ENCODE peak calls at places on chromosomes 2 and 18, in nine cellular contexts. P, X, D, R, M, I, V, Q and O are unnamed samples.

GRCh38 chr2:42252464-42252863 is 83.3 kb downstream of the EML4 start:
- DNase-seq in P (no peak), X (no peak), D (no peak), R (no peak), M (no peak), I (no peak), V (no peak), Q (peak), O (no peak)

GRCh38 chr2:170711774-170712652 is 3.1 kb upstream of the SP5 start:
- DNase-seq in P (no peak), X (no peak), D (peak), R (no peak), M (no peak), I (no peak), V (peak), Q (no peak), O (no peak)

GRCh38 chr2:25044990-25045389 is 3.1 kb downstream of the EFR3B start:
- DNase-seq in P (no peak), X (no peak), D (no peak), R (no peak), M (no peak), I (peak), V (no peak), Q (no peak), O (no peak)

GRCh38 chr2:127659408-127660290 is 13.7 kb downstream of the GPR17 start:
- DNase-seq in P (no peak), X (peak), D (no peak), R (no peak), M (peak), I (peak), V (no peak), Q (no peak), O (no peak)

GRCh38 chr2:42044939-42045338 is 2.9 kb upstream of the PKDCC start:
- DNase-seq in P (no peak), X (no peak), D (no peak), R (no peak), M (no peak), I (no peak), V (no peak), Q (no peak), O (no peak)

GRCh38 chr2:25252291-25253152 is 84.1 kb upstream of the POMC start:
- DNase-seq in P (peak), X (peak), D (peak), R (no peak), M (peak), I (peak), V (peak), Q (peak), O (peak)

GRCh38 chr18:3453540-3454364 is 3.8 kb downstream of the TGIF1 start:
- DNase-seq in P (peak), X (peak), D (peak), R (peak), M (peak), I (peak), V (peak), Q (peak), O (peak)

GRCh38 chr2:43227830-43228280 is 1.4 kb upstream of the ZFP36L2 start:
- DNase-seq in P (no peak), X (no peak), D (no peak), R (no peak), M (no peak), I (no peak), V (peak), Q (no peak), O (no peak)

GRCh38 chr2:223262946-223263345 is 211.0 kb downstream of the KCNE4 start:
- DNase-seq in P (peak), X (no peak), D (no peak), R (no peak), M (no peak), I (no peak), V (no peak), Q (peak), O (peak)

GRCh38 chr2:151269798-151270568 is 8.3 kb upstream of the RBM43 start:
- DNase-seq in P (no peak), X (no peak), D (no peak), R (no peak), M (no peak), I (no peak), V (no peak), Q (peak), O (no peak)

GRCh38 chr2:226661789-226662545 is 137.7 kb downstream of the IRS1 start:
- DNase-seq in P (peak), X (peak), D (no peak), R (peak), M (no peak), I (peak), V (no peak), Q (peak), O (peak)

GRCh38 chr2:145380436-145381017 is 860.6 kb upstream of the ZEB2 start:
- DNase-seq in P (peak), X (no peak), D (no peak), R (peak), M (no peak), I (no peak), V (no peak), Q (peak), O (peak)

GRCh38 chr18:63971320-63972071 is 1.6 kb downstream of the SERPINB8 start:
- DNase-seq in P (no peak), X (no peak), D (peak), R (no peak), M (no peak), I (no peak), V (no peak), Q (peak), O (no peak)

GRCh38 chr2:122514451-122514996 is 759.1 kb downstream of the TSN start:
- DNase-seq in P (no peak), X (no peak), D (no peak), R (no peak), M (no peak), I (no peak), V (no peak), Q (no peak), O (peak)

GRCh38 chr18:34639662-34640061 is 70.4 kb upstream of the DTNA start:
- DNase-seq in P (no peak), X (no peak), D (no peak), R (no peak), M (no peak), I (no peak), V (no peak), Q (no peak), O (no peak)

GRCh38 chr2:34368304-34368703 is 769.2 kb upstream of the FAM98A start:
- DNase-seq in P (no peak), X (no peak), D (no peak), R (no peak), M (no peak), I (no peak), V (no peak), Q (no peak), O (no peak)

GRCh38 chr18:59605633-59606192 is 91.5 kb downstream of the CCBE1 start:
- DNase-seq in P (peak), X (no peak), D (no peak), R (no peak), M (no peak), I (no peak), V (no peak), Q (peak), O (peak)

GRCh38 chr2:135796606-135797005 is 40.4 kb downstream of the LCT start:
- DNase-seq in P (no peak), X (no peak), D (no peak), R (no peak), M (no peak), I (no peak), V (no peak), Q (no peak), O (no peak)

GRCh38 chr2:156322103-156322671 is 10.3 kb downstream of the NR4A2 start:
- DNase-seq in P (no peak), X (no peak), D (no peak), R (no peak), M (no peak), I (no peak), V (peak), Q (no peak), O (no peak)

GRCh38 chr18:74806700-74807416 is 209.2 kb downstream of the ZNF407 start:
- DNase-seq in P (peak), X (no peak), D (no peak), R (peak), M (no peak), I (no peak), V (no peak), Q (peak), O (peak)

GRCh38 chr2:204108301-204108700 is 171.7 kb downstream of the ICOS start:
- DNase-seq in P (peak), X (no peak), D (peak), R (no peak), M (no peak), I (no peak), V (peak), Q (peak), O (peak)

DNA sequence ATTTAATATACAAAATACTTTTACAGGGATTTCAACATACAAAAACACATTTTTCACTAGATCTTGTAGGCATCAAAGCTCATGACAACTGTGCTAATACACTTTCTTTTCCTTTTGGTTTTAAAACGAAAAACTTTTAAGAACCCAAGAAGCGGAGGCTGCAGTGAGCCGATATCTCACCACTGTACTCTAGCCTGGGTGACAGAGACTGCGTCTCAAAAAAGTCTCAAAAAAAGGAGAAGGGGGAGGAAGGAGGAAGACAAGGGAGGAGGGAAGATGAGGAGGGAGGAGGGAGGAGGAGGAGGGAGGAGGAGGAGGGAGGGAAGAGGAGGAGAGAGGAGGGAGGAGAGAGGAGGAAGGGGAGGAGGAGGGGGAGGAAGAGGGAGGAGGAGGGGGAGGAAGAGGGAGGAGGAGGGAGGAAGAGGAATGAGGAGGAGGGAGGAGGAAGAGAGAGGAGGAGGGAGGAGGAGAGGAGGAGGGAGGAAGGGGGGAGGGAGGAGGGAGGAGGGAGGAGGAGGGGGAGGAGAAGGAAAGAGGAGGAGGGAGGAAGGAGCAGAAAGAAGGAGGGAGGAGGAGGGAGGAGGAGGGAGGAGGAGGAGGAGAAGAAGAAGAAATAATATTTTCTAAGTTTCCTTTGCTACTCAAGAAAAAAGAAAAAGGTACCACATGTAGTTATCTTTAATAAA is 13.8 kb downstream of the ROCK2 start:
- DNase-seq in P (no peak), X (no peak), D (no peak), R (no peak), M (no peak), I (no peak), V (no peak), Q (no peak), O (no peak)
- H3K4me3 ChIP-seq in P (no peak), X (no peak), D (no peak), R (no peak), M (peak), I (peak), V (no peak), Q (no peak), O (no peak)

GRCh38 chr18:11981633-11982366 is 493 bp downstream of the IMPA2 start:
- DNase-seq in P (no peak), X (peak), D (no peak), R (no peak), M (peak), I (peak), V (peak), Q (no peak), O (peak)

GRCh38 chr18:11985532-11985931 is 4.2 kb downstream of the IMPA2 start:
- DNase-seq in P (no peak), X (peak), D (no peak), R (no peak), M (no peak), I (no peak), V (no peak), Q (no peak), O (no peak)

GRCh38 chr18:11984091-11984490 is 2.8 kb downstream of the IMPA2 start:
- DNase-seq in P (no peak), X (peak), D (no peak), R (no peak), M (no peak), I (no peak), V (no peak), Q (no peak), O (no peak)

GRCh38 chr18:11982981-11983380 is 1.7 kb downstream of the IMPA2 start:
- DNase-seq in P (no peak), X (no peak), D (no peak), R (no peak), M (no peak), I (no peak), V (no peak), Q (no peak), O (no peak)

GRCh38 chr18:11983592-11983991 is 2.3 kb downstream of the IMPA2 start:
- DNase-seq in P (no peak), X (peak), D (no peak), R (no peak), M (no peak), I (no peak), V (no peak), Q (no peak), O (no peak)
- H3K4me3 ChIP-seq in P (no peak), X (peak), D (no peak), R (no peak), M (no peak), I (no peak), V (no peak), Q (no peak), O (no peak)

GRCh38 chr2:148927010-148927409 is 52.0 kb downstream of the KIF5C start:
- DNase-seq in P (no peak), X (no peak), D (no peak), R (no peak), M (no peak), I (peak), V (no peak), Q (no peak), O (no peak)
- H3K4me3 ChIP-seq in P (no peak), X (peak), D (no peak), R (no peak), M (no peak), I (no peak), V (no peak), Q (no peak), O (no peak)

DNA sequence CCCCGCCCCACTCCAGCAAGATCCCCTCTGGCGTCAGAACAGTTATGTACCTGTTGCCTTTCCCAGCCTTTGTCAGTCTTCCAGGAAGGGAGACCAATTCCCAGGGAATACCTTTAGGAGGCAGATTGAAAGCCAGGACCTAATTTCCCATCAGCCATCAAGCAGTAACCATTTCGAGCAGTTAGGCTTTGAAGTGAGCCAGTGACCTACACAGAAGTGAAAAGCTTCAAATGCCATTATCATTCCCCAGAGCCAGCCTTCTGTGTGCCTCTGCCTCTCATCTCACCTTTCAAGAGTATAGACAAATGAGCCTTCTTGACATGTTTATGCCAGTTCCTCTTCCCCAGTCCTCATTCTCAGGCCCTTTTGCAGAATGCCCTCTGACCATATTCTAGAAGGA is 138.9 kb downstream of the ALK start:
- DNase-seq in P (no peak), X (no peak), D (no peak), R (no peak), M (no peak), I (no peak), V (no peak), Q (no peak), O (no peak)
- H3K4me3 ChIP-seq in P (no peak), X (no peak), D (no peak), R (no peak), M (no peak), I (no peak), V (no peak), Q (no peak), O (no peak)

DNA sequence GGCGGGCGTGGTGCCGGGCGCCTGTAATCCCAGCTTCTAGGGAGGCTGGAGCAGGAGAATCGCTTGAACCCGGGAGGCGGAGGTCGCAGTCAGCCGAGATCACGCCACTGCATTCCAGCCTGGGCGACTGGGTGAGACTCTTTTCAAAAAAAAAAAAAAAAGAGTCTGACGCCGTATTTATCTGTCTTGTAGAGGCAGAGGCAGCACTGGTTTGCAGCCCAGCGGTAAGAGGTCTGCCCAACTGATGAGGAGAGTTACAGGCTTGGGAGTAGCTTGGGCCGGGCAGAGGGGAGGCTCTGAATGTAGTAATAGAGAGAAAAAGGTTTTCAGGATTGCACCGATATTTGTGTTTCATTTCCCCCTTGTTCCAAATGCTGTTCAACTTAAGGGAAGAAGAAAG is 9.4 kb upstream of the SP9 start:
- DNase-seq in P (no peak), X (no peak), D (no peak), R (no peak), M (no peak), I (no peak), V (no peak), Q (no peak), O (no peak)
- H3K4me3 ChIP-seq in P (no peak), X (no peak), D (no peak), R (no peak), M (no peak), I (no peak), V (peak), Q (no peak), O (no peak)

DNA sequence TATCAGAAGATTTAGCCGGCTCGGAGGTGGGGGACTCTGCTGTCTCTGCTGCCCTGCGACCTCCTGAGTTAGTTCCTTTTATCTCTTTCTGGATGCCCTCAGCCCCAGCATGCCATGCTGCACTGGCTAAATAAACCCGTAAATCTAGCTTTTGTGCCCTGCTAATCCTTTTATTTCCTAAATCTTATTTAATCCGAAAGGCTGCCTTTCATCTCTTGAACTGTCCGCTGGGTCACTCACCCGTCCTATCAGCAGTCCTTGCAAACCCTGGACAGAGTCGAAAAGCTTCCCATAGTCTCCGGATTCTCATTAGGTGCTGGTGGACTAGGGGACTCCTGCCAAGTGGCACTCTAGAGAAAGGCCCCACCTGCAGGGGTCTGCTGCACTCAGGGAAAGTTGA is 122.0 kb upstream of the APCDD1 start:
- DNase-seq in P (no peak), X (no peak), D (no peak), R (no peak), M (no peak), I (no peak), V (no peak), Q (no peak), O (no peak)
- H3K4me3 ChIP-seq in P (no peak), X (no peak), D (no peak), R (no peak), M (no peak), I (no peak), V (no peak), Q (no peak), O (no peak)

DNA sequence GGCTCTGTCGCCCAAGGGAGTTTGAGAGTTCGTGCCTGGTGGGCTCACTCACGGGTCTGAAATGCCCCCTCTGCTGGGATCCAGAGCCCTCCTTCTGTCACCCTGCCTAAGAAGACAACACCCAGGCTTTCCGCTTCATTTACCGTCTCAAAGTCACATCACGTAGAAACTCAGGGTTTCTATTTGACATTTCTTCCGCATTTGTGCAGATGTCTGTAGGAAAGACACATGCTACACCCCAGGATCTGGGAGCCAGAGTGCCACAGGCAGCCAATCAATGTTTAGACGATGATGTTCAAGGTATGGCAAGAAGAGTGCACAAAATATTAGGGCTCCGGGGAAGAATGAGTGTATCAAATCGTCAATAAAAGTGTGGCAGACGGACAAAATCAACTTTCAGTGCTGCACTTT is 24.4 kb upstream of the ACKR3 start:
- DNase-seq in P (no peak), X (no peak), D (no peak), R (no peak), M (no peak), I (no peak), V (no peak), Q (no peak), O (no peak)
- H3K4me3 ChIP-seq in P (no peak), X (no peak), D (no peak), R (no peak), M (no peak), I (no peak), V (no peak), Q (no peak), O (no peak)

DNA sequence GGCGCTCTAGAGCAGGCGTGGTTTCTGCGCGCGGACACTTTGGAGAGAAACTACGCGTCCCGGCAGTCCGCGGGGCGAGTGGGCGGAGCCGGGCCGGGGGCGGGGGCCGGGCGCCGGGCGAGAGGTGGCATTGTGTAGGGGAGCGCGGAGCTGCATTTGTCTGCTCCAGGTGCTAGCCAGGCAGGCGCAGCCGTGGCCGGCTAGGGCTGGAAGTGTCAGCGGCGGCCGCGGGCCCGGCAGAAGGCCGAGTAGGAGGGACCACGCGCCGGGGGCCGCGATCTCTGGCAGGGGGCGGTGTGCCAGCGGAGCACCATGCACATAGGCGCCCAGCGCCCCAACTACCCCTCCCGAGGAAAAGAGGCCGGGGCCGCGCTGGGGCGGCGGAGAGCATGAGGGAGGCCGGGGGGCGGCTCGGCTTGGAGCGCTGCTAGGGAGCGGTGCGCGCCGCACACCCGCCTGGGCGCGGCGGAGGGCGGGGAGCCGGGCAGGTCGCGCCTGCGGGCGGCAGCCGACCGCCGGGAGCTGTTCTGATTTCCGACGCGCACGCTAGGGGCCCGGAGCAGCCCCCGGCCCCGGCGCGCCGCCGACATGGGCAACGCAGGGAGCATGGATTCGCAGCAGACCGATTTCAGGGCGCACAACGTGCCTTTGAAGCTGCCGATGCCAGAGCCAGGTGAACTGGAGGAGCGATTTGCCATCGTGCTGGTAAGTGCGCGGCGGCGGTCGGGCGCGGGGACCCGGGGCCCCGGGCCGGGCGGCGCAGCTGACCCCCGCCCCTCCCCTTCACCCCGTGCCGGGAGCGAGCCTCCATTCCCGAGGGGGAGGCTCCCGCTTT is at the start of gene FMNL2:
- DNase-seq in P (peak), X (peak), D (no peak), R (peak), M (peak), I (peak), V (peak), Q (peak), O (peak)
- H3K4me3 ChIP-seq in P (peak), X (peak), D (peak), R (peak), M (peak), I (peak), V (peak), Q (peak), O (peak)

GRCh38 chr2:147051814-147052213 is 793.0 kb upstream of the ACVR2A start:
- DNase-seq in P (no peak), X (no peak), D (no peak), R (no peak), M (no peak), I (no peak), V (no peak), Q (no peak), O (no peak)
- H3K4me3 ChIP-seq in P (no peak), X (no peak), D (no peak), R (no peak), M (no peak), I (no peak), V (no peak), Q (no peak), O (no peak)

GRCh38 chr2:224585205-224586088 is at the start of gene CUL3:
- DNase-seq in P (peak), X (peak), D (peak), R (peak), M (peak), I (peak), V (peak), Q (peak), O (peak)
- H3K4me3 ChIP-seq in P (peak), X (peak), D (peak), R (peak), M (peak), I (peak), V (peak), Q (peak), O (peak)